ENCODE peak calls at places on chromosome 5, in nine cellular contexts. A, X, D, T, R, L, Y, J and S are unnamed samples.

GRCh38 chr5:137611011-137611580 is 112.0 kb upstream of the SPOCK1 start:
- DNase-seq in A (no peak), X (no peak), D (no peak), T (no peak), R (no peak), L (no peak), Y (no peak), J (no peak), S (no peak)

GRCh38 chr5:36240779-36241635 is 718 bp downstream of the NADK2 start:
- DNase-seq in A (peak; percentile 65), X (peak; percentile 5), D (peak; percentile 16), T (peak; percentile 51), R (peak; percentile 60), L (peak; percentile 73), Y (peak; percentile 68), J (peak; percentile 41), S (peak; percentile 55)

GRCh38 chr5:16754621-16755020 is 137.8 kb upstream of the RETREG1 start:
- DNase-seq in A (no peak), X (no peak), D (no peak), T (no peak), R (no peak), L (no peak), Y (no peak), J (no peak), S (no peak)

GRCh38 chr5:54823006-54823405 is 162.4 kb downstream of the ESM1 start:
- DNase-seq in A (no peak), X (no peak), D (no peak), T (no peak), R (no peak), L (no peak), Y (no peak), J (no peak), S (no peak)

GRCh38 chr5:179326176-179326997 is 18.9 kb downstream of the ADAMTS2 start:
- DNase-seq in A (peak; percentile 78), X (no peak), D (no peak), T (no peak), R (no peak), L (no peak), Y (no peak), J (no peak), S (no peak)

GRCh38 chr5:127060470-127060985 is 12.8 kb downstream of the C5orf63 start:
- DNase-seq in A (no peak), X (no peak), D (no peak), T (no peak), R (no peak), L (no peak), Y (no peak), J (no peak), S (no peak)

GRCh38 chr5:135944967-135945560 is 9.7 kb downstream of the LECT2 start:
- DNase-seq in A (peak; percentile 28), X (peak; percentile 1), D (no peak), T (peak; percentile 84), R (peak; percentile 89), L (no peak), Y (peak; percentile 84), J (peak; percentile 12), S (peak; percentile 46)

GRCh38 chr5:126186210-126186609 is 237.0 kb upstream of the GRAMD2B start:
- DNase-seq in A (no peak), X (no peak), D (no peak), T (no peak), R (no peak), L (no peak), Y (no peak), J (no peak), S (no peak)

GRCh38 chr5:52801329-52801728 is 13.6 kb downstream of the ITGA1 start:
- DNase-seq in A (no peak), X (no peak), D (no peak), T (peak; percentile 31), R (peak; percentile 11), L (no peak), Y (peak; percentile 19), J (no peak), S (no peak)

GRCh38 chr5:38923661-38924451 is 78.0 kb downstream of the OSMR start:
- DNase-seq in A (no peak), X (no peak), D (no peak), T (no peak), R (no peak), L (no peak), Y (no peak), J (no peak), S (no peak)

GRCh38 chr5:71828641-71829040 is 109.6 kb downstream of the CARTPT start:
- DNase-seq in A (no peak), X (no peak), D (no peak), T (no peak), R (no peak), L (no peak), Y (no peak), J (no peak), S (no peak)

GRCh38 chr5:31220968-31221367 is 27.5 kb downstream of the CDH6 start:
- DNase-seq in A (no peak), X (no peak), D (no peak), T (no peak), R (no peak), L (no peak), Y (no peak), J (no peak), S (no peak)

GRCh38 chr5:84149094-84149493 is 235.6 kb downstream of the EDIL3 start:
- DNase-seq in A (no peak), X (no peak), D (no peak), T (no peak), R (no peak), L (no peak), Y (no peak), J (no peak), S (no peak)

GRCh38 chr5:133227897-133228296 is 176.1 kb downstream of the HSPA4 start:
- DNase-seq in A (no peak), X (no peak), D (no peak), T (no peak), R (no peak), L (no peak), Y (no peak), J (no peak), S (no peak)

GRCh38 chr5:56981906-56982305 is 30.0 kb upstream of the MIER3 start:
- DNase-seq in A (no peak), X (no peak), D (no peak), T (no peak), R (no peak), L (no peak), Y (no peak), J (no peak), S (no peak)

GRCh38 chr5:154654484-154655375 is 100.4 kb upstream of the LARP1 start:
- DNase-seq in A (no peak), X (no peak), D (no peak), T (no peak), R (no peak), L (no peak), Y (no peak), J (no peak), S (no peak)

GRCh38 chr5:43192558-43193170 is 639 bp downstream of the NIM1K start:
- DNase-seq in A (peak; percentile 32), X (no peak), D (no peak), T (no peak), R (no peak), L (peak; percentile 68), Y (no peak), J (peak; percentile 26), S (peak; percentile 31)

GRCh38 chr5:110496276-110496675 is 230.2 kb downstream of the TMEM232 start:
- DNase-seq in A (no peak), X (no peak), D (no peak), T (no peak), R (no peak), L (no peak), Y (no peak), J (no peak), S (no peak)